ENCODE peak calls at places on chromosome 10, in four cellular contexts. W is kidney glomerular epithelial cell; B is tibial artery; O is stimulated activated CD4-positive, alpha-beta T cell treated with anti-CD3 and anti-CD28 coated beads, Interleukin-1b, Interleukin-23, amount 100 ng/mL, for 24 hours. H is an unnamed sample.

GRCh38 chr10:121672733-121673132 is 74.5 kb upstream of the FGFR2 start:
- DNase-seq in W (no peak), B (no peak), O (no peak), H (no peak)

GRCh38 chr10:33661580-33662269 is 327.3 kb upstream of the NRP1 start:
- DNase-seq in W (no peak), B (peak), O (no peak), H (no peak)

GRCh38 chr10:31769564-31769963 is 159.1 kb downstream of the ARHGAP12 start:
- DNase-seq in W (peak), B (no peak), O (no peak), H (no peak)

GRCh38 chr10:88080213-88080612 is 216.8 kb downstream of the PTEN start:
- DNase-seq in W (peak), B (no peak), O (no peak), H (no peak)

GRCh38 chr10:81013771-81014170 is 476.1 kb downstream of the SH2D4B start:
- DNase-seq in W (no peak), B (no peak), O (no peak), H (no peak)

GRCh38 chr10:63553031-63553430 is 31.8 kb downstream of the REEP3 start:
- DNase-seq in W (no peak), B (no peak), O (no peak), H (no peak)

GRCh38 chr10:118918689-118919088 is 110.8 kb upstream of the NANOS1 start:
- DNase-seq in W (no peak), B (no peak), O (no peak), H (no peak)

GRCh38 chr10:102611514-102612095 is 32.7 kb upstream of the TRIM8 start:
- DNase-seq in W (peak), B (no peak), O (no peak), H (no peak)

GRCh38 chr10:86376852-86377796 is 10.5 kb upstream of the GRID1 start:
- DNase-seq in W (peak), B (peak), O (peak), H (peak)

GRCh38 chr10:110501142-110501937 is 3.6 kb downstream of the DUSP5 start:
- DNase-seq in W (peak), B (peak), O (no peak), H (no peak)

GRCh38 chr10:79443338-79444242 is 1.8 kb downstream of the ZCCHC24 start:
- DNase-seq in W (no peak), B (no peak), O (no peak), H (no peak)

H was measured in GM18507.